ENCODE peak calls at places on chromosomes 7 and 10, in nine cellular contexts. U, A, P, V, O, D, Z, J and X are unnamed samples.

GRCh38 chr7:45132708-45133320 is 21.3 kb upstream of the TBRG4 start:
- DNase-seq in O (no peak), D (no peak), J (no peak), P (no peak), A (no peak), U (no peak), Z (no peak), V (no peak), X (no peak)

GRCh38 chr10:85611093-85611740 is 755.4 kb downstream of the GRID1 start:
- DNase-seq in V (no peak), O (no peak), D (no peak), U (no peak), J (no peak), P (no peak), A (no peak), Z (no peak), X (no peak)

GRCh38 chr10:46247808-46248569 is 38.8 kb upstream of the ANTXRL start:
- DNase-seq in V (peak), Z (no peak), D (no peak), O (no peak), U (peak), P (no peak), J (no peak), A (no peak), X (no peak)

GRCh38 chr10:104351919-104352318 is 1.7 kb upstream of the CFAP58 start:
- DNase-seq in Z (no peak), J (no peak), P (no peak), D (no peak), U (no peak), V (no peak), A (peak), O (no peak), X (no peak)

GRCh38 chr10:121115154-121115553 is 264.0 kb downstream of the WDR11 start:
- DNase-seq in O (no peak), U (no peak), D (no peak), J (no peak), V (no peak), A (no peak), P (no peak), Z (no peak), X (no peak)

GRCh38 chr7:29807179-29807841 is 1.0 kb downstream of the WIPF3 start:
- DNase-seq in J (no peak), D (no peak), P (no peak), O (peak), Z (peak), A (no peak), U (peak), V (peak), X (no peak)

GRCh38 chr7:2008936-2009540 is 223.7 kb downstream of the MAD1L1 start:
- DNase-seq in P (no peak), U (no peak), Z (peak), O (no peak), D (no peak), V (peak), A (no peak), J (peak), X (peak)

GRCh38 chr10:31526681-31527080 is 207.7 kb downstream of the ZEB1 start:
- DNase-seq in J (no peak), U (peak), P (no peak), A (no peak), O (no peak), Z (no peak), V (no peak), D (no peak), X (peak)

GRCh38 chr10:17444062-17444714 is 10.2 kb downstream of the ST8SIA6 start:
- DNase-seq in D (no peak), U (no peak), Z (no peak), O (no peak), A (no peak), V (no peak), P (no peak), J (no peak), X (no peak)

GRCh38 chr10:48502791-48503190 is 102.1 kb downstream of the ARHGAP22 start:
- DNase-seq in Z (no peak), D (no peak), U (no peak), A (no peak), J (no peak), O (no peak), V (no peak), P (no peak), X (no peak)

GRCh38 chr7:129612112-129613015 is 844 bp downstream of the NRF1 start:
- DNase-seq in V (peak), Z (peak), U (peak), D (peak), A (peak), P (no peak), O (peak), J (peak), X (peak)

GRCh38 chr10:101775273-101776131 is at the start of gene FGF8:
- DNase-seq in V (no peak), J (no peak), P (no peak), U (no peak), D (no peak), Z (no peak), O (no peak), A (no peak), X (no peak)

GRCh38 chr7:3028071-3028766 is 15.4 kb downstream of the CARD11 start:
- DNase-seq in A (no peak), V (no peak), P (no peak), J (no peak), O (peak), Z (no peak), U (no peak), D (no peak), X (peak)

GRCh38 chr10:104300002-104300735 is 31.2 kb downstream of the GSTO2 start:
- DNase-seq in U (no peak), D (no peak), A (no peak), J (no peak), V (no peak), P (no peak), O (peak), Z (no peak), X (peak)